ENCODE peak calls at places on chromosomes 13 and 19, in eight cellular contexts. W is HL-60, J is suprapubic skin, T is stomach, B is GM23338, V is endothelial cell of umbilical vein, A is GM12878, R is sigmoid colon. N is an unnamed sample.

GRCh38 chr13:113735750-113736149 is 23.3 kb upstream of the TMEM255B start:
- DNase-seq in W (no peak), J (no peak), T (no peak), B (no peak), V (no peak), A (no peak), R (no peak), N (no peak)

GRCh38 chr19:11201791-11202190 is 4.4 kb upstream of the KANK2 start:
- DNase-seq in W (no peak), J (no peak), T (no peak), B (no peak), V (no peak), A (no peak), R (no peak), N (no peak)

GRCh38 chr19:16289594-16289993 is 35.0 kb upstream of the KLF2 start:
- DNase-seq in W (no peak), J (no peak), T (no peak), B (no peak), V (no peak), A (no peak), R (no peak), N (no peak)

GRCh38 chr19:7679771-7680605 is 645 bp upstream of the TRAPPC5 start:
- DNase-seq in W (no peak), J (no peak), T (no peak), B (peak), V (no peak), A (no peak), R (no peak), N (no peak)

GRCh38 chr13:46554971-46555370 is 2.0 kb downstream of the LRCH1 start:
- DNase-seq in W (no peak), J (no peak), T (no peak), B (no peak), V (peak), A (no peak), R (no peak), N (no peak)

GRCh38 chr13:109836629-109837607 is 50.5 kb upstream of the IRS2 start:
- DNase-seq in W (no peak), J (no peak), T (peak), B (no peak), V (no peak), A (peak), R (no peak), N (peak)

GRCh38 chr13:101868585-101869469 is 416.4 kb downstream of the ITGBL1 start:
- DNase-seq in W (no peak), J (no peak), T (no peak), B (no peak), V (no peak), A (no peak), R (no peak), N (no peak)

GRCh38 chr13:114067886-114068722 is 64.3 kb downstream of the RASA3 start:
- DNase-seq in W (peak), J (no peak), T (no peak), B (no peak), V (no peak), A (no peak), R (peak), N (no peak)

GRCh38 chr19:39405930-39406655 is 554 bp upstream of the ZFP36 start:
- DNase-seq in W (peak), J (no peak), T (no peak), B (peak), V (no peak), A (no peak), R (no peak), N (no peak)

GRCh38 chr13:41709511-41709910 is 251.4 kb downstream of the VWA8 start:
- DNase-seq in W (no peak), J (no peak), T (no peak), B (no peak), V (no peak), A (no peak), R (no peak), N (no peak)

GRCh38 chr13:110471833-110472162 is 89.7 kb downstream of the RAB20 start:
- DNase-seq in W (peak), J (no peak), T (peak), B (no peak), V (no peak), A (peak), R (peak), N (no peak)

GRCh38 chr13:87122551-87122950 is 548.6 kb upstream of the SLITRK5 start:
- DNase-seq in W (no peak), J (no peak), T (no peak), B (no peak), V (no peak), A (no peak), R (no peak), N (no peak)

GRCh38 chr19:33301011-33301899 is 1.1 kb downstream of the CEBPA start:
- DNase-seq in W (no peak), J (no peak), T (peak), B (peak), V (no peak), A (no peak), R (peak), N (no peak)

GRCh38 chr19:47766359-47766620 is 12.2 kb upstream of the SELENOW start:
- DNase-seq in W (no peak), J (no peak), T (no peak), B (no peak), V (no peak), A (no peak), R (no peak), N (no peak)

GRCh38 chr13:68984688-68985319 is 1122.8 kb upstream of the ATXN8OS start:
- DNase-seq in W (no peak), J (peak), T (no peak), B (no peak), V (no peak), A (no peak), R (no peak), N (no peak)

GRCh38 chr13:108795841-108796240 is 166.4 kb downstream of the MYO16 start:
- DNase-seq in W (no peak), J (no peak), T (no peak), B (no peak), V (no peak), A (no peak), R (no peak), N (no peak)

GRCh38 chr13:112690242-112690943 is 555 bp downstream of the ATP11A start:
- DNase-seq in W (peak), J (no peak), T (peak), B (peak), V (peak), A (no peak), R (no peak), N (no peak)

GRCh38 chr13:27406178-27406939 is 18.1 kb upstream of the GTF3A start:
- DNase-seq in W (peak), J (no peak), T (no peak), B (peak), V (peak), A (no peak), R (no peak), N (no peak)

GRCh38 chr19:33071887-33072286 is 7.2 kb upstream of the RHPN2 start:
- DNase-seq in W (no peak), J (no peak), T (no peak), B (no peak), V (no peak), A (no peak), R (no peak), N (no peak)

GRCh38 chr13:29743229-29743786 is 107.1 kb downstream of the UBL3 start:
- DNase-seq in W (no peak), J (peak), T (no peak), B (no peak), V (peak), A (no peak), R (peak), N (peak)

GRCh38 chr19:2503521-2504109 is 27.7 kb downstream of the GADD45B start:
- DNase-seq in W (no peak), J (no peak), T (no peak), B (no peak), V (no peak), A (no peak), R (no peak), N (no peak)

GRCh38 chr13:63291701-63292100 is 1876.1 kb upstream of the PCDH20 start:
- DNase-seq in W (no peak), J (no peak), T (no peak), B (no peak), V (no peak), A (no peak), R (no peak), N (no peak)

GRCh38 chr19:2722541-2723344 is 1.6 kb upstream of the DIRAS1 start:
- DNase-seq in W (peak), J (no peak), T (peak), B (peak), V (no peak), A (no peak), R (peak), N (no peak)

GRCh38 chr13:109180905-109181425 is 551.6 kb downstream of the MYO16 start:
- DNase-seq in W (no peak), J (no peak), T (no peak), B (peak), V (no peak), A (no peak), R (no peak), N (no peak)

GRCh38 chr19:41744850-41745249 is 10.5 kb upstream of the CEACAM6 start:
- DNase-seq in W (peak), J (no peak), T (no peak), B (no peak), V (no peak), A (no peak), R (no peak), N (no peak)

GRCh38 chr19:54535601-54536000 is 33.0 kb downstream of the LAIR2 start:
- DNase-seq in W (no peak), J (no peak), T (no peak), B (no peak), V (no peak), A (no peak), R (no peak), N (no peak)

GRCh38 chr13:95552539-95553270 is at the start of gene CLDN10:
- DNase-seq in W (no peak), J (no peak), T (no peak), B (peak), V (no peak), A (no peak), R (no peak), N (no peak)

DNA sequence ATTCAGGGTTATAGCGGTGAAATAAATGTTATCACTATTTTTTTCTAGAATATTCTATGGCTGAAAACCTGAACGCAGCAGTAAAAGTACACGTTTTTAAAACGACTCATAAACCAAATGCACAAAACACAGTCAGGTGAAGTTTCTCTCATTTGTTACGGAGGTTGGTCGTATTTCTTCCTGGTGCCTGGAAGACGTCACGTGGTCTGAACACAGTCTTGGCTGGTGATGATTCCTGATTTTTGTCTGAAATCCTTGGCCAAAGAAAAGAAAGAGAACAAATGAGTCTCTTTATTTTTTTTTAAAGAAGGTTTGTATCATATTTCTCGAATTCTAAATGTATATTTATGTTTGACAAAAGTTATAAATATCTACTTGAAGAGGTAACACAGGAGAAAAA is 9.8 kb upstream of the PNMA8A start:
- DNase-seq in W (no peak), J (no peak), T (no peak), B (no peak), V (no peak), A (no peak), R (peak), N (no peak)
- H3K27ac ChIP-seq in W (no peak), J (peak), T (no peak), B (no peak), V (no peak), A (no peak), R (peak), N (peak)

GRCh38 chr19:5916201-5916708 is 2.2 kb downstream of the CAPS start:
- DNase-seq in W (no peak), J (no peak), T (no peak), B (no peak), V (no peak), A (no peak), R (no peak), N (no peak)

GRCh38 chr19:5915782-5916165 is 1.7 kb downstream of the CAPS start:
- DNase-seq in W (no peak), J (no peak), T (no peak), B (no peak), V (no peak), A (no peak), R (no peak), N (no peak)

GRCh38 chr19:5913739-5914357 is at the start of gene CAPS:
- DNase-seq in W (no peak), J (no peak), T (peak), B (no peak), V (no peak), A (no peak), R (peak), N (no peak)

GRCh38 chr19:5914358-5914774 is 312 bp downstream of the CAPS start:
- DNase-seq in W (no peak), J (no peak), T (peak), B (no peak), V (no peak), A (no peak), R (no peak), N (no peak)

DNA sequence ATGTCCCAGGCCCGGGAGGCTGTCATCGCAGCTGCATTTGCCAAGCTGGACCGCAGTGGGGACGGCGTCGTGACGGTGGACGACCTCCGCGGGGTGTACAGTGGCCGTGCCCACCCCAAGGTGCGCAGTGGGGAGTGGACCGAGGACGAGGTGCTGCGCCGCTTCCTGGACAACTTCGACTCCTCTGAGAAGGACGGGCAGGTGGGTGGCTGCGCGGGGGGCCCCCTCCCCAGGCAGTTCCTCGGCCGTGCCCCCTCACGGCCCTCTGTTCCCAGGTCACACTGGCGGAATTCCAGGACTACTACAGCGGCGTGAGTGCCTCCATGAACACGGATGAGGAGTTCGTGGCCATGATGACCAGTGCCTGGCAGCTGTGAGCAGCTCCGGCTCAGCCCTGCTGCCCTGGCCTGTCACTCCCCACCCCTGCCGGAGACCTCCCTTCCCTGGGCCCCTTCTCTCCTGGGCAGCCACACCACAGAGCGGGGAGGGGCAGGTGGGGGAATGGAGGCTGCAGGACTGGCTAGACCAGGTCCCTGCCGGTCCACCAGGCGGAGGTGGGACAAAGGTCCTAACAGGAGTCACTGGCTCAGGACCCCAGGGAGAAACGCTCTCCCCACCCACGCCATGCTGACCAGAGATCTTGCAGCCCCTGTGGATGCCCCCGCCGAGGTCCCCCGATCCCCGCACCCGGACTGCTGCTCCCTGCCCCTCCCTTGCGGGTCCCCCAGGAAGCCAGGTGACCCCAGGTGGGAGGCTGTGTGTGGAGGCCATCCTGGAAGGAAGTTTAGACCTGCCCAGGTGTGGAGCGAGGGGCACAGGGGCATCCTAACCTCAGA is 1.1 kb downstream of the CAPS start:
- DNase-seq in W (no peak), J (no peak), T (peak), B (no peak), V (no peak), A (no peak), R (no peak), N (no peak)
- TF ChIP-seq POLR2AphosphoS5 in W (no peak), J (no peak), T (no peak), B (no peak), V (no peak), A (no peak), R (no peak), N (no peak)

GRCh38 chr19:57576661-57577060 is 2.0 kb downstream of the ZNF416 start:
- DNase-seq in W (no peak), J (no peak), T (no peak), B (no peak), V (no peak), A (no peak), R (no peak), N (no peak)

GRCh38 chr19:57566396-57567256 is 7.0 kb upstream of the ZNF550 start:
- DNase-seq in W (peak), J (no peak), T (no peak), B (peak), V (no peak), A (no peak), R (no peak), N (no peak)

GRCh38 chr19:57572415-57572947 is 6.2 kb downstream of the ZNF416 start:
- DNase-seq in W (no peak), J (no peak), T (no peak), B (no peak), V (no peak), A (no peak), R (no peak), N (no peak)

DNA sequence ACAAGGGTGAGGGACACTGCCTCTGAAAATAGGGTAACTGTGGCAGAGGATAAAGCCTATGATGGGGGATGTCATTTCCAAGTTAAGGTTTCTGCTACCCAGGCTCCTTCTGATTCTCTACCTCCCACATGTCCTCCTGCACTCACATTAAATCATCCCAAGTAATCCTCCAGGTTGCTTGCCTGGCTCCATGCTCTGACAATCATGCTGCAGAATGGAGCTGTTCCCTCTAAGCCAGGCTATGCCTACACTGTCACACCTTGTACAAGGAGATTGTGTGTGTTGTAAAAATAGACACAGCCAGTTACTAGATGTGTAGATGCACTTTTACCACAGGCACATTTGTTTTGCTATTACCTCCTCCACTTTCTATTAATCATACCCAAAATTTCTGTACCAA is 8.0 kb downstream of the ZNF416 start:
- DNase-seq in W (no peak), J (no peak), T (no peak), B (no peak), V (no peak), A (no peak), R (no peak), N (no peak)
- H3K27ac ChIP-seq in W (no peak), J (no peak), T (no peak), B (no peak), V (no peak), A (no peak), R (no peak), N (no peak)

DNA sequence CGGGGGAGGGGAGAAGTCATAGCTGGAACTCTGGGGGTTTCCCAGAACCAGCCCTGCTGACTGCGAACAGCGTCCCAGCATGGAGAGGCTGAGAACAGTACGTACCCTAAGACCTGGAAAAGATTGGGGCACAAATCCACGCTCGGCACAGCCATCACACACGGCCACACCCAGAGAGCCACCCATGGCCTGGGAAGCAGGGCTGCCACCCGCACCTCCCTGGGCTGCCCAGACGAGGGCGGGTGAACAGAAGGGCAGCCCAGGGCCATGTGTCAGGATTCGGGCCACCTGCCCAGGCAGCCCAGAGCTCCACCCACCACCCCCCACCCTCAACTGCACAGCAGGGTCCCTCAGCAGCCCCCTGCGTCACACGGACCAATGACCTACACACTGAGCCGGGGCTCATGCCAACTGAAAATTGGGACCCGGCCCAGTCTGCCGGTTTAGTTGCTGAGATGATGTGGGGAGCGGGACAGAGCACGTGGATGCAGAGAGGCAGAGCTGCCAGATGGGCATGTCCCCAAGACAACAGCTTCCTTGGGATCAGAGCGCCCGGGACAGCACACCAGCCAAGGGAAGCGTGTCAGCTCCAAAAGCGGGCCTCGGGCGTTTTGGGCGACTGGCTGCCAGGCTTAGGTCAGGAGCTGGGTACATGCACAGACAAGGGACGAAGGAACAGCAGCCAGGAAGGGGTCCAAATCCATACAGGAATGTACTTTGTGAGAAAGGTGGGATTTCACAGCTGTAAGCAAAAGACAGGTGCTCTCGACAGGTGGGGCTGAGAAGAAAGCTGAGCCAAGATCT is 8.4 kb downstream of the UBXN6 start:
- DNase-seq in W (no peak), J (no peak), T (no peak), B (no peak), V (no peak), A (no peak), R (peak), N (no peak)
- TF ChIP-seq POLR2AphosphoS5 in W (peak), J (no peak), T (peak), B (no peak), V (no peak), A (no peak), R (no peak), N (peak)

N was measured in esophagus muscularis mucosa.